ENCODE peak calls at places on chromosomes 16 and 17, in seven cellular contexts. One of them, this sample, is unnamed.

GRCh38 chr17:81537343-81537855 is 9.2 kb downstream of the FSCN2 start:
- DNase-seq in lower lobe of right lung: no peak
- DNase-seq in GM23338: peak
- DNase-seq in OCI-LY7: peak
- DNase-seq in neural crest cell: no peak
- DNase-seq in Caco-2: no peak
- DNase-seq in CD8-positive, alpha-beta T cell: peak
- DNase-seq in this sample: no peak

GRCh38 chr16:81997738-81998137 is 13.5 kb downstream of the SDR42E1 start:
- DNase-seq in OCI-LY7: no peak
- DNase-seq in neural crest cell: no peak
- DNase-seq in CD8-positive, alpha-beta T cell: no peak
- DNase-seq in lower lobe of right lung: no peak
- DNase-seq in GM23338: no peak
- DNase-seq in Caco-2: peak
- DNase-seq in this sample: no peak

GRCh38 chr16:56102159-56102798 is 89.0 kb upstream of the GNAO1 start:
- DNase-seq in Caco-2: no peak
- DNase-seq in CD8-positive, alpha-beta T cell: no peak
- DNase-seq in neural crest cell: no peak
- DNase-seq in lower lobe of right lung: no peak
- DNase-seq in GM23338: peak
- DNase-seq in OCI-LY7: no peak
- DNase-seq in this sample: no peak

GRCh38 chr17:19260958-19261357 is 23.8 kb downstream of the EPN2 start:
- DNase-seq in GM23338: no peak
- DNase-seq in lower lobe of right lung: no peak
- DNase-seq in Caco-2: no peak
- DNase-seq in CD8-positive, alpha-beta T cell: no peak
- DNase-seq in OCI-LY7: no peak
- DNase-seq in neural crest cell: no peak
- DNase-seq in this sample: no peak

GRCh38 chr17:64067642-64068041 is 47.2 kb upstream of the ICAM2 start:
- DNase-seq in lower lobe of right lung: no peak
- DNase-seq in neural crest cell: no peak
- DNase-seq in CD8-positive, alpha-beta T cell: no peak
- DNase-seq in Caco-2: no peak
- DNase-seq in GM23338: no peak
- DNase-seq in OCI-LY7: no peak
- DNase-seq in this sample: no peak

GRCh38 chr16:68490829-68491575 is 42.7 kb upstream of the SMPD3 start:
- DNase-seq in OCI-LY7: peak
- DNase-seq in Caco-2: no peak
- DNase-seq in lower lobe of right lung: no peak
- DNase-seq in GM23338: peak
- DNase-seq in CD8-positive, alpha-beta T cell: no peak
- DNase-seq in neural crest cell: no peak
- DNase-seq in this sample: peak

GRCh38 chr17:81803728-81804558 is at the start of gene GCGR:
- DNase-seq in GM23338: peak
- DNase-seq in Caco-2: no peak
- DNase-seq in lower lobe of right lung: no peak
- DNase-seq in OCI-LY7: no peak
- DNase-seq in CD8-positive, alpha-beta T cell: no peak
- DNase-seq in neural crest cell: no peak
- DNase-seq in this sample: no peak

GRCh38 chr17:9934354-9934753 is 29.3 kb upstream of the RCVRN start:
- DNase-seq in GM23338: no peak
- DNase-seq in Caco-2: no peak
- DNase-seq in neural crest cell: no peak
- DNase-seq in CD8-positive, alpha-beta T cell: no peak
- DNase-seq in OCI-LY7: no peak
- DNase-seq in lower lobe of right lung: no peak
- DNase-seq in this sample: no peak

GRCh38 chr17:36183001-36183810 is 6.8 kb upstream of the TBC1D3B start:
- DNase-seq in CD8-positive, alpha-beta T cell: no peak
- DNase-seq in Caco-2: peak
- DNase-seq in lower lobe of right lung: peak
- DNase-seq in GM23338: peak
- DNase-seq in neural crest cell: peak
- DNase-seq in OCI-LY7: no peak
- DNase-seq in this sample: no peak

GRCh38 chr17:79147791-79148506 is 73.3 kb downstream of the ENGASE start:
- DNase-seq in OCI-LY7: no peak
- DNase-seq in GM23338: no peak
- DNase-seq in neural crest cell: no peak
- DNase-seq in lower lobe of right lung: no peak
- DNase-seq in CD8-positive, alpha-beta T cell: no peak
- DNase-seq in Caco-2: no peak
- DNase-seq in this sample: no peak
- TF ChIP-seq CTCF in OCI-LY7: no peak
- TF ChIP-seq CTCF in GM23338: no peak
- TF ChIP-seq CTCF in neural crest cell: no peak
- TF ChIP-seq CTCF in lower lobe of right lung: no peak
- TF ChIP-seq CTCF in CD8-positive, alpha-beta T cell: no peak
- TF ChIP-seq CTCF in Caco-2: no peak
- TF ChIP-seq CTCF in this sample: no peak

GRCh38 chr17:48642843-48643696 is 16.9 kb upstream of the HOXB9 start:
- DNase-seq in GM23338: peak
- DNase-seq in OCI-LY7: no peak
- DNase-seq in neural crest cell: no peak
- DNase-seq in lower lobe of right lung: no peak
- DNase-seq in CD8-positive, alpha-beta T cell: no peak
- DNase-seq in Caco-2: no peak
- DNase-seq in this sample: no peak

GRCh38 chr17:48642059-48642842 is 16.1 kb upstream of the HOXB9 start:
- DNase-seq in GM23338: peak
- DNase-seq in neural crest cell: no peak
- DNase-seq in OCI-LY7: no peak
- DNase-seq in lower lobe of right lung: no peak
- DNase-seq in Caco-2: no peak
- DNase-seq in CD8-positive, alpha-beta T cell: no peak
- DNase-seq in this sample: no peak

GRCh38 chr17:48640858-48641180 is 14.7 kb upstream of the HOXB9 start:
- DNase-seq in Caco-2: no peak
- DNase-seq in GM23338: no peak
- DNase-seq in lower lobe of right lung: no peak
- DNase-seq in neural crest cell: no peak
- DNase-seq in OCI-LY7: no peak
- DNase-seq in CD8-positive, alpha-beta T cell: no peak
- DNase-seq in this sample: no peak

GRCh38 chr17:48639982-48640857 is 14.1 kb upstream of the HOXB9 start:
- DNase-seq in Caco-2: no peak
- DNase-seq in lower lobe of right lung: no peak
- DNase-seq in GM23338: no peak
- DNase-seq in CD8-positive, alpha-beta T cell: no peak
- DNase-seq in neural crest cell: no peak
- DNase-seq in OCI-LY7: no peak
- DNase-seq in this sample: no peak

GRCh38 chr17:48641541-48642058 is 15.4 kb upstream of the HOXB9 start:
- DNase-seq in neural crest cell: no peak
- DNase-seq in Caco-2: no peak
- DNase-seq in lower lobe of right lung: no peak
- DNase-seq in OCI-LY7: no peak
- DNase-seq in CD8-positive, alpha-beta T cell: no peak
- DNase-seq in GM23338: peak
- DNase-seq in this sample: no peak
- TF ChIP-seq CTCF in neural crest cell: no peak
- TF ChIP-seq CTCF in Caco-2: no peak
- TF ChIP-seq CTCF in lower lobe of right lung: no peak
- TF ChIP-seq CTCF in OCI-LY7: no peak
- TF ChIP-seq CTCF in CD8-positive, alpha-beta T cell: no peak
- TF ChIP-seq CTCF in GM23338: peak
- TF ChIP-seq CTCF in this sample: no peak

DNA sequence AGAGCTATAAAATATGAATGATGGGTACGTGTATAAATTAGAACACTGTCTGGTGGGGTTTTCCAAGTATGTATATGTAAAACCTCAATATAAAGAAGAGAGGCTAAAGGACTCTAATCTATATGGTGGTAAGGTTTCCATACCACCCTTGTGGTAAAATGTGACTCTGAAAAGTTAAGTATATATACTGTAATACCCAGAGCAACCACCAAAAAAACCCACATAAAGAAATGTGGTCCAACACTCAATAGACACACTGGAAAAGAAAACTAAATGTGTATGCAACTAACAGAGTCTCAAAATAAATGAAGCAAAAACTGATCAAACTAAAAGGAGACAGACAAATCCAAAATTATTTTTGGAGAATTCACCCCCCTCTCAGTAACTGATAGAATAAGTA is 72.2 kb downstream of the XPO6 start:
- DNase-seq in lower lobe of right lung: no peak
- DNase-seq in CD8-positive, alpha-beta T cell: no peak
- DNase-seq in Caco-2: no peak
- DNase-seq in OCI-LY7: no peak
- DNase-seq in neural crest cell: no peak
- DNase-seq in GM23338: peak
- DNase-seq in this sample: no peak
- TF ChIP-seq CTCF in lower lobe of right lung: no peak
- TF ChIP-seq CTCF in CD8-positive, alpha-beta T cell: peak
- TF ChIP-seq CTCF in Caco-2: no peak
- TF ChIP-seq CTCF in OCI-LY7: no peak
- TF ChIP-seq CTCF in neural crest cell: peak
- TF ChIP-seq CTCF in GM23338: peak
- TF ChIP-seq CTCF in this sample: no peak

GRCh38 chr17:48519427-48519826 is 11.4 kb downstream of the HOXB1 start:
- DNase-seq in OCI-LY7: no peak
- DNase-seq in neural crest cell: no peak
- DNase-seq in lower lobe of right lung: no peak
- DNase-seq in Caco-2: no peak
- DNase-seq in GM23338: no peak
- DNase-seq in CD8-positive, alpha-beta T cell: no peak
- DNase-seq in this sample: no peak

GRCh38 chr17:48526986-48527741 is 3.6 kb downstream of the HOXB1 start:
- DNase-seq in OCI-LY7: no peak
- DNase-seq in lower lobe of right lung: no peak
- DNase-seq in Caco-2: no peak
- DNase-seq in CD8-positive, alpha-beta T cell: no peak
- DNase-seq in neural crest cell: no peak
- DNase-seq in GM23338: peak
- DNase-seq in this sample: no peak

GRCh38 chr17:48522031-48522593 is 8.7 kb downstream of the HOXB1 start:
- DNase-seq in OCI-LY7: no peak
- DNase-seq in neural crest cell: no peak
- DNase-seq in CD8-positive, alpha-beta T cell: no peak
- DNase-seq in GM23338: no peak
- DNase-seq in Caco-2: peak
- DNase-seq in lower lobe of right lung: no peak
- DNase-seq in this sample: no peak

GRCh38 chr17:48520631-48521045 is 10.2 kb downstream of the HOXB1 start:
- DNase-seq in lower lobe of right lung: no peak
- DNase-seq in neural crest cell: no peak
- DNase-seq in CD8-positive, alpha-beta T cell: no peak
- DNase-seq in GM23338: peak
- DNase-seq in Caco-2: no peak
- DNase-seq in OCI-LY7: no peak
- DNase-seq in this sample: no peak

DNA sequence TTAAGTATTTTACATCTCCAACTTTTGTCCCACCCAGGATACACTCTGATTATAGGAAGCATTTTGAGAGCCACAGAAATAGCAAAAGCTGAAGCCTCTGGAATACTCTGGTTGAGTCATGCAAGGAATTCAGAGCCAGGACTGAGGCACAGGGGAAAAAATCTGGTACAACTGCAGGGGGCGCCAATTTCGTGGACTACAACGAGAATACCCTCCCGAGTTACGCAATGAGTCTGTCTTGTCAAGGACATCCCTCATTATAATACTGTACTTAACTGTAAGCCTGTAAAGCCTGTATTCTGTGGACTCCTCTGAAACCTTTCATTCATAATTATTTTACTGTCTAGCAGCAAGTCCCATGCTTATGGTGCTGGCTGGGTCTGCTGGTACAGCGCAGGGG is 7.8 kb downstream of the HOXB1 start:
- DNase-seq in neural crest cell: no peak
- DNase-seq in lower lobe of right lung: no peak
- DNase-seq in GM23338: no peak
- DNase-seq in CD8-positive, alpha-beta T cell: no peak
- DNase-seq in Caco-2: no peak
- DNase-seq in OCI-LY7: no peak
- DNase-seq in this sample: no peak
- TF ChIP-seq CTCF in neural crest cell: peak
- TF ChIP-seq CTCF in lower lobe of right lung: no peak
- TF ChIP-seq CTCF in GM23338: peak
- TF ChIP-seq CTCF in CD8-positive, alpha-beta T cell: no peak
- TF ChIP-seq CTCF in Caco-2: peak
- TF ChIP-seq CTCF in OCI-LY7: peak
- TF ChIP-seq CTCF in this sample: peak

GRCh38 chr17:72121164-72122001 is 563 bp downstream of the SOX9 start:
- DNase-seq in neural crest cell: peak
- DNase-seq in lower lobe of right lung: peak
- DNase-seq in GM23338: peak
- DNase-seq in CD8-positive, alpha-beta T cell: no peak
- DNase-seq in OCI-LY7: no peak
- DNase-seq in Caco-2: peak
- DNase-seq in this sample: no peak
- TF ChIP-seq CTCF in neural crest cell: peak
- TF ChIP-seq CTCF in lower lobe of right lung: no peak
- TF ChIP-seq CTCF in GM23338: no peak
- TF ChIP-seq CTCF in CD8-positive, alpha-beta T cell: no peak
- TF ChIP-seq CTCF in OCI-LY7: no peak
- TF ChIP-seq CTCF in Caco-2: peak
- TF ChIP-seq CTCF in this sample: no peak

GRCh38 chr17:17784599-17785264 is 52.1 kb downstream of the SREBF1 start:
- DNase-seq in neural crest cell: no peak
- DNase-seq in lower lobe of right lung: no peak
- DNase-seq in Caco-2: peak
- DNase-seq in OCI-LY7: peak
- DNase-seq in GM23338: peak
- DNase-seq in CD8-positive, alpha-beta T cell: peak
- DNase-seq in this sample: no peak
- TF ChIP-seq CTCF in neural crest cell: peak
- TF ChIP-seq CTCF in lower lobe of right lung: no peak
- TF ChIP-seq CTCF in Caco-2: no peak
- TF ChIP-seq CTCF in OCI-LY7: peak
- TF ChIP-seq CTCF in GM23338: peak
- TF ChIP-seq CTCF in CD8-positive, alpha-beta T cell: peak
- TF ChIP-seq CTCF in this sample: peak

GRCh38 chr16:48284772-48285409 is 37.6 kb upstream of the ABCC11 start:
- DNase-seq in Caco-2: no peak
- DNase-seq in CD8-positive, alpha-beta T cell: no peak
- DNase-seq in neural crest cell: no peak
- DNase-seq in GM23338: peak
- DNase-seq in lower lobe of right lung: no peak
- DNase-seq in OCI-LY7: no peak
- DNase-seq in this sample: no peak
- TF ChIP-seq CTCF in Caco-2: no peak
- TF ChIP-seq CTCF in CD8-positive, alpha-beta T cell: no peak
- TF ChIP-seq CTCF in neural crest cell: no peak
- TF ChIP-seq CTCF in GM23338: no peak
- TF ChIP-seq CTCF in lower lobe of right lung: no peak
- TF ChIP-seq CTCF in OCI-LY7: no peak
- TF ChIP-seq CTCF in this sample: no peak

This sample was measured in epithelial cell of proximal tubule.